ENCODE peak calls at places on chromosome 16, in seven cellular contexts. One of them, this sample, is unnamed.
A peak's percentile ranks its signal among the peaks of the same experiment; 100 is the strongest.

GRCh38 chr16:1666316-1666715 is 11.8 kb upstream of the JPT2 start:
- DNase-seq in HFFc6: no peak
- DNase-seq in choroid plexus epithelial cell: no peak
- DNase-seq in cardiac fibroblast: no peak
- DNase-seq in Peyer's patch: no peak
- DNase-seq in nephron progenitor cell: no peak
- DNase-seq in CD8-positive, alpha-beta T cell: no peak
- DNase-seq in this sample: no peak

GRCh38 chr16:68367891-68368601 is 57.2 kb downstream of the PRMT7 start:
- DNase-seq in choroid plexus epithelial cell: no peak
- DNase-seq in cardiac fibroblast: no peak
- DNase-seq in CD8-positive, alpha-beta T cell: no peak
- DNase-seq in nephron progenitor cell: no peak
- DNase-seq in Peyer's patch: no peak
- DNase-seq in HFFc6: no peak
- DNase-seq in this sample: no peak

GRCh38 chr16:51818342-51818944 is 667.4 kb upstream of the SALL1 start:
- DNase-seq in Peyer's patch: no peak
- DNase-seq in nephron progenitor cell: peak; percentile 75
- DNase-seq in cardiac fibroblast: peak; percentile 79
- DNase-seq in choroid plexus epithelial cell: peak; percentile 83
- DNase-seq in CD8-positive, alpha-beta T cell: no peak
- DNase-seq in HFFc6: peak; percentile 48
- DNase-seq in this sample: peak; percentile 82

GRCh38 chr16:11386791-11387546 is 41.7 kb downstream of the RMI2 start:
- DNase-seq in CD8-positive, alpha-beta T cell: no peak
- DNase-seq in Peyer's patch: peak; percentile 59
- DNase-seq in nephron progenitor cell: peak; percentile 77
- DNase-seq in HFFc6: no peak
- DNase-seq in cardiac fibroblast: peak; percentile 29
- DNase-seq in choroid plexus epithelial cell: peak; percentile 45
- DNase-seq in this sample: peak; percentile 62

GRCh38 chr16:31386157-31386984 is 6.8 kb upstream of the ITGAD start:
- DNase-seq in cardiac fibroblast: peak; percentile 83
- DNase-seq in Peyer's patch: no peak
- DNase-seq in choroid plexus epithelial cell: peak; percentile 20
- DNase-seq in nephron progenitor cell: no peak
- DNase-seq in CD8-positive, alpha-beta T cell: no peak
- DNase-seq in HFFc6: peak; percentile 79
- DNase-seq in this sample: no peak

GRCh38 chr16:1458336-1458976 is 14.1 kb upstream of the CCDC154 start:
- DNase-seq in Peyer's patch: no peak
- DNase-seq in CD8-positive, alpha-beta T cell: no peak
- DNase-seq in choroid plexus epithelial cell: no peak
- DNase-seq in cardiac fibroblast: peak; percentile 16
- DNase-seq in HFFc6: peak; percentile 10
- DNase-seq in nephron progenitor cell: no peak
- DNase-seq in this sample: no peak

GRCh38 chr16:67537636-67538591 is 9.3 kb downstream of the RIPOR1 start:
- DNase-seq in cardiac fibroblast: no peak
- DNase-seq in choroid plexus epithelial cell: no peak
- DNase-seq in nephron progenitor cell: peak; percentile 75
- DNase-seq in HFFc6: no peak
- DNase-seq in CD8-positive, alpha-beta T cell: peak; percentile 81
- DNase-seq in Peyer's patch: peak; percentile 68
- DNase-seq in this sample: peak; percentile 61

GRCh38 chr16:79247386-79247785 is 353.2 kb downstream of the MAF start:
- DNase-seq in Peyer's patch: no peak
- DNase-seq in CD8-positive, alpha-beta T cell: no peak
- DNase-seq in cardiac fibroblast: no peak
- DNase-seq in choroid plexus epithelial cell: no peak
- DNase-seq in nephron progenitor cell: no peak
- DNase-seq in HFFc6: no peak
- DNase-seq in this sample: no peak

GRCh38 chr16:82544378-82544777 is 82.4 kb upstream of the CDH13 start:
- DNase-seq in CD8-positive, alpha-beta T cell: no peak
- DNase-seq in choroid plexus epithelial cell: no peak
- DNase-seq in nephron progenitor cell: no peak
- DNase-seq in HFFc6: no peak
- DNase-seq in cardiac fibroblast: no peak
- DNase-seq in Peyer's patch: no peak
- DNase-seq in this sample: no peak

GRCh38 chr16:53565300-53565699 is 62.3 kb upstream of the AKTIP start:
- DNase-seq in HFFc6: no peak
- DNase-seq in nephron progenitor cell: no peak
- DNase-seq in cardiac fibroblast: no peak
- DNase-seq in choroid plexus epithelial cell: peak; percentile 14
- DNase-seq in Peyer's patch: no peak
- DNase-seq in CD8-positive, alpha-beta T cell: peak; percentile 13
- DNase-seq in this sample: no peak

GRCh38 chr16:29729116-29729521 is 16.7 kb downstream of the C16orf54 start:
- DNase-seq in Peyer's patch: no peak
- DNase-seq in CD8-positive, alpha-beta T cell: no peak
- DNase-seq in cardiac fibroblast: peak; percentile 59
- DNase-seq in nephron progenitor cell: peak; percentile 21
- DNase-seq in choroid plexus epithelial cell: peak; percentile 60
- DNase-seq in HFFc6: peak; percentile 47
- DNase-seq in this sample: no peak

GRCh38 chr16:68235105-68235881 is 634 bp downstream of the ESRP2 start:
- DNase-seq in cardiac fibroblast: no peak
- DNase-seq in Peyer's patch: peak; percentile 83
- DNase-seq in choroid plexus epithelial cell: no peak
- DNase-seq in nephron progenitor cell: peak; percentile 46
- DNase-seq in CD8-positive, alpha-beta T cell: no peak
- DNase-seq in HFFc6: no peak
- DNase-seq in this sample: no peak

GRCh38 chr16:20612551-20613470 is 36.6 kb upstream of the ACSM2B start:
- DNase-seq in cardiac fibroblast: no peak
- DNase-seq in HFFc6: no peak
- DNase-seq in choroid plexus epithelial cell: no peak
- DNase-seq in nephron progenitor cell: no peak
- DNase-seq in Peyer's patch: no peak
- DNase-seq in CD8-positive, alpha-beta T cell: no peak
- DNase-seq in this sample: no peak

GRCh38 chr16:14377326-14377725 is 252.7 kb downstream of the PARN start:
- DNase-seq in HFFc6: peak; percentile 34
- DNase-seq in cardiac fibroblast: peak; percentile 30
- DNase-seq in choroid plexus epithelial cell: peak; percentile 24
- DNase-seq in nephron progenitor cell: no peak
- DNase-seq in CD8-positive, alpha-beta T cell: no peak
- DNase-seq in Peyer's patch: no peak
- DNase-seq in this sample: no peak

GRCh38 chr16:83409347-83409746 is 398.4 kb upstream of the HSBP1 start:
- DNase-seq in Peyer's patch: no peak
- DNase-seq in cardiac fibroblast: no peak
- DNase-seq in HFFc6: no peak
- DNase-seq in choroid plexus epithelial cell: no peak
- DNase-seq in CD8-positive, alpha-beta T cell: no peak
- DNase-seq in nephron progenitor cell: no peak
- DNase-seq in this sample: no peak

GRCh38 chr16:58638148-58639036 is 8.8 kb upstream of the CNOT1 start:
- DNase-seq in HFFc6: peak; percentile 82
- DNase-seq in cardiac fibroblast: peak; percentile 89
- DNase-seq in Peyer's patch: no peak
- DNase-seq in choroid plexus epithelial cell: peak; percentile 94
- DNase-seq in nephron progenitor cell: no peak
- DNase-seq in CD8-positive, alpha-beta T cell: no peak
- DNase-seq in this sample: no peak

GRCh38 chr16:13168091-13168572 is 266.7 kb downstream of the SHISA9 start:
- DNase-seq in HFFc6: no peak
- DNase-seq in cardiac fibroblast: no peak
- DNase-seq in CD8-positive, alpha-beta T cell: no peak
- DNase-seq in choroid plexus epithelial cell: no peak
- DNase-seq in Peyer's patch: no peak
- DNase-seq in nephron progenitor cell: no peak
- DNase-seq in this sample: no peak

GRCh38 chr16:12527077-12527476 is 276.6 kb downstream of the CPPED1 start:
- DNase-seq in cardiac fibroblast: no peak
- DNase-seq in HFFc6: no peak
- DNase-seq in choroid plexus epithelial cell: no peak
- DNase-seq in nephron progenitor cell: no peak
- DNase-seq in Peyer's patch: no peak
- DNase-seq in CD8-positive, alpha-beta T cell: no peak
- DNase-seq in this sample: no peak

GRCh38 chr16:30112197-30113030 is 923 bp downstream of the GDPD3 start:
- DNase-seq in CD8-positive, alpha-beta T cell: peak; percentile 75
- DNase-seq in Peyer's patch: peak; percentile 87
- DNase-seq in HFFc6: no peak
- DNase-seq in nephron progenitor cell: peak; percentile 65
- DNase-seq in cardiac fibroblast: peak; percentile 70
- DNase-seq in choroid plexus epithelial cell: peak; percentile 74
- DNase-seq in this sample: peak; percentile 76

GRCh38 chr16:64715624-64716023 is 406.2 kb downstream of the CDH11 start:
- DNase-seq in choroid plexus epithelial cell: no peak
- DNase-seq in Peyer's patch: no peak
- DNase-seq in HFFc6: no peak
- DNase-seq in CD8-positive, alpha-beta T cell: no peak
- DNase-seq in cardiac fibroblast: no peak
- DNase-seq in nephron progenitor cell: no peak
- DNase-seq in this sample: no peak
- TF ChIP-seq CTCF in choroid plexus epithelial cell: no peak
- TF ChIP-seq CTCF in Peyer's patch: no peak
- TF ChIP-seq CTCF in HFFc6: no peak
- TF ChIP-seq CTCF in CD8-positive, alpha-beta T cell: no peak
- TF ChIP-seq CTCF in cardiac fibroblast: no peak
- TF ChIP-seq CTCF in nephron progenitor cell: no peak
- TF ChIP-seq CTCF in this sample: no peak

GRCh38 chr16:88527937-88528743 is 42.1 kb upstream of the ZC3H18 start:
- DNase-seq in CD8-positive, alpha-beta T cell: no peak
- DNase-seq in Peyer's patch: no peak
- DNase-seq in HFFc6: no peak
- DNase-seq in cardiac fibroblast: no peak
- DNase-seq in choroid plexus epithelial cell: no peak
- DNase-seq in nephron progenitor cell: no peak
- DNase-seq in this sample: no peak

GRCh38 chr16:88526906-88527185 is 43.4 kb upstream of the ZC3H18 start:
- DNase-seq in cardiac fibroblast: no peak
- DNase-seq in Peyer's patch: no peak
- DNase-seq in HFFc6: no peak
- DNase-seq in nephron progenitor cell: no peak
- DNase-seq in choroid plexus epithelial cell: no peak
- DNase-seq in CD8-positive, alpha-beta T cell: no peak
- DNase-seq in this sample: no peak

GRCh38 chr16:88526008-88526905 is 43.9 kb upstream of the ZC3H18 start:
- DNase-seq in HFFc6: no peak
- DNase-seq in nephron progenitor cell: no peak
- DNase-seq in Peyer's patch: no peak
- DNase-seq in cardiac fibroblast: no peak
- DNase-seq in choroid plexus epithelial cell: no peak
- DNase-seq in CD8-positive, alpha-beta T cell: no peak
- DNase-seq in this sample: no peak

GRCh38 chr16:88528902-88529318 is 41.3 kb upstream of the ZC3H18 start:
- DNase-seq in HFFc6: no peak
- DNase-seq in Peyer's patch: no peak
- DNase-seq in nephron progenitor cell: no peak
- DNase-seq in choroid plexus epithelial cell: no peak
- DNase-seq in CD8-positive, alpha-beta T cell: no peak
- DNase-seq in cardiac fibroblast: no peak
- DNase-seq in this sample: no peak

GRCh38 chr16:88527186-88527936 is 42.8 kb upstream of the ZC3H18 start:
- DNase-seq in CD8-positive, alpha-beta T cell: peak; percentile 81
- DNase-seq in nephron progenitor cell: peak; percentile 83
- DNase-seq in HFFc6: peak; percentile 4
- DNase-seq in cardiac fibroblast: peak; percentile 61
- DNase-seq in Peyer's patch: peak; percentile 82
- DNase-seq in choroid plexus epithelial cell: peak; percentile 60
- DNase-seq in this sample: peak; percentile 82
- TF ChIP-seq CTCF in CD8-positive, alpha-beta T cell: peak; percentile 83
- TF ChIP-seq CTCF in nephron progenitor cell: peak; percentile 89
- TF ChIP-seq CTCF in HFFc6: peak; percentile 92
- TF ChIP-seq CTCF in cardiac fibroblast: peak; percentile 83
- TF ChIP-seq CTCF in Peyer's patch: peak; percentile 83
- TF ChIP-seq CTCF in choroid plexus epithelial cell: peak; percentile 78
- TF ChIP-seq CTCF in this sample: peak; percentile 96

DNA sequence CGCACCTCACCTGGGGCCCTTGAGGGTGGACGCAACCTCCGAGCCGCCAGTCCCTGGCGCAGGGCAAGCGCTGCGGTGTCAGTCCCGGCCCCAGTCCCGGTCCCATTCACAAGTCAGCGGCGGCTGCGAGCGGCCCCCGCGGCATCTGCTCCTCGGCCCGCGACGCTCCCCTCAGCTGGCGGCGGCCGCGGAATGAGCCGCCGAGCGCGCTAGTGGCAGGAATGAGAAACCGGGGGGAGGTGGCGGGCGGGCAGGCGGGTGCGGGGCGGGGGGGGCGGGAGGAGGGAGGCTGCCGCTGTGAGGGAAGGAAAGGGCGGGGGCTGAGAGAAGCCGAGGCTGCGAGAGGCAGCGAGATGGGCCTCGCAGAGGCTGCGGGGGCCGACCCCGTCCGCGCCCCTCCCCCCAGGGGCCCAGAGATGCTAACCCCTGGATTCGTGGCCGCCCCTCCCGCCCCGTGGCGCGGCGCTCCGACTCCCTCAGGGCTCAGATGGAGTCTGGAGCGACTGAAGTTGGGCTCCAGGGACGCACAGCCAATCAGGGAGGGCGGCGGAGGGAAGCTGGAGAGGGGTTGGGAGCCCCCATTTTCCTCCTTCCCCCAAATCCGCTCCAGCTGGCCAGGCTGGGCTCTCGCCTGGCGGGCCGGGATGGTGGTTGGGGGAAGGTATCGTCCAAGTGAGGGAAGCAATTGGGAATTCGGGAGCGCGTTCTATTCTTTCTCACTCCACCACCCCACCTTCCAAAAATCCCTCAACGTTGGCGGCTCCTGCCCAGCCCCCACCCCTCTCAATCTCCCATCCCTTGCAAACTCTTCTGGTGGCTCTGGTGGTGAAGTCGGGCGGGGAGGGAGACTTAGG is at the start of gene CDH11:
- DNase-seq in Peyer's patch: peak; percentile 54
- DNase-seq in cardiac fibroblast: peak; percentile 76
- DNase-seq in nephron progenitor cell: peak; percentile 84
- DNase-seq in HFFc6: peak; percentile 81
- DNase-seq in choroid plexus epithelial cell: peak; percentile 92
- DNase-seq in CD8-positive, alpha-beta T cell: no peak
- DNase-seq in this sample: peak; percentile 58
- TF ChIP-seq CTCF in Peyer's patch: no peak
- TF ChIP-seq CTCF in cardiac fibroblast: peak; percentile 26
- TF ChIP-seq CTCF in nephron progenitor cell: no peak
- TF ChIP-seq CTCF in HFFc6: peak; percentile 77
- TF ChIP-seq CTCF in choroid plexus epithelial cell: peak; percentile 46
- TF ChIP-seq CTCF in CD8-positive, alpha-beta T cell: no peak
- TF ChIP-seq CTCF in this sample: no peak

DNA sequence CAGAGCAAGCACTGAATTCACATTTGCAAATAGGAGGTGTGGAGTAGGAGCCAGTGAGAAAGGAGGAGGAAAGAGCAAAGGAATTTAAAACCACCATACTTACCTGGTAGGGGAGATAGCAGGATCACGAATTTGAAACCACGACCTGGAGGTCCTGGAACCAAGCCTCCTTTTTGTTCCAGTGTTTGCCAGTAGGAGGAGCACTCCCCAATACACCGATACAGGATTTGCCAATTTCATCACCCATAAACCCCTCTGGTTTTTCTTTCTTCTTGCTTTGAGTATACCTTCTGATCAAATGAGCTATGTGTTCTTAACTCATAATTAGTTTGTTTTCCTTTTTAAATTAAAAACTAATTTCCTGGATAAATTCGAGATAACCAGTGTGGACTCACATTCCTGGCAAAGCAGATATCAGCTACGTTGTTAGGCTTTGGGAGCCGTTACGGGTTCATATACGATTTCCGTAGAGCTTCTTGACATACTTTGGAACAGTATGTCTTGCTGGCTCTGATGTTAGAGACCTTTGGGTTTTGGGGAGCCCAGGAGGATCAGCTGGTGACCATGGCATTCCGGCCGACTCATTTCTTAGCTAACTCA is 22.7 kb downstream of the BCO1 start:
- DNase-seq in nephron progenitor cell: no peak
- DNase-seq in HFFc6: no peak
- DNase-seq in cardiac fibroblast: peak; percentile 38
- DNase-seq in choroid plexus epithelial cell: peak; percentile 46
- DNase-seq in Peyer's patch: no peak
- DNase-seq in CD8-positive, alpha-beta T cell: no peak
- DNase-seq in this sample: no peak
- TF ChIP-seq CTCF in nephron progenitor cell: peak; percentile 41
- TF ChIP-seq CTCF in HFFc6: peak; percentile 86
- TF ChIP-seq CTCF in cardiac fibroblast: peak; percentile 79
- TF ChIP-seq CTCF in choroid plexus epithelial cell: peak; percentile 84
- TF ChIP-seq CTCF in Peyer's patch: no peak
- TF ChIP-seq CTCF in CD8-positive, alpha-beta T cell: peak; percentile 58
- TF ChIP-seq CTCF in this sample: peak; percentile 46